ENCODE peak calls at places on chromosomes 3 and 15, in six cellular contexts. One of them, this sample, is unnamed.

GRCh38 chr3:133955892-133956291 is 60.2 kb upstream of the RAB6B start:
- DNase-seq in psoas muscle: no peak
- DNase-seq in ovary: no peak
- DNase-seq in AG09309: no peak
- DNase-seq in astrocyte: no peak
- DNase-seq in A673: peak; percentile 52
- DNase-seq in this sample: no peak

GRCh38 chr15:52050416-52050815 is 31.4 kb downstream of the MAPK6 start:
- DNase-seq in A673: peak; percentile 36
- DNase-seq in AG09309: no peak
- DNase-seq in psoas muscle: no peak
- DNase-seq in astrocyte: peak; percentile 47
- DNase-seq in ovary: no peak
- DNase-seq in this sample: no peak

GRCh38 chr15:55683366-55683765 is 59.6 kb downstream of the PRTG start:
- DNase-seq in AG09309: peak; percentile 14
- DNase-seq in A673: no peak
- DNase-seq in psoas muscle: no peak
- DNase-seq in astrocyte: peak; percentile 57
- DNase-seq in ovary: no peak
- DNase-seq in this sample: no peak

GRCh38 chr3:134885877-134886621 is 91.0 kb downstream of the EPHB1 start:
- DNase-seq in psoas muscle: no peak
- DNase-seq in astrocyte: peak; percentile 9
- DNase-seq in ovary: no peak
- DNase-seq in AG09309: peak; percentile 21
- DNase-seq in A673: no peak
- DNase-seq in this sample: no peak

GRCh38 chr15:61812476-61812875 is 247.8 kb downstream of the VPS13C start:
- DNase-seq in astrocyte: no peak
- DNase-seq in psoas muscle: no peak
- DNase-seq in A673: no peak
- DNase-seq in AG09309: no peak
- DNase-seq in ovary: no peak
- DNase-seq in this sample: no peak

GRCh38 chr15:89442671-89443307 is 53.6 kb downstream of the RHCG start:
- DNase-seq in psoas muscle: peak; percentile 63
- DNase-seq in AG09309: no peak
- DNase-seq in ovary: no peak
- DNase-seq in A673: peak; percentile 80
- DNase-seq in astrocyte: no peak
- DNase-seq in this sample: no peak

GRCh38 chr3:11551019-11551418 is 92.7 kb downstream of the VGLL4 start:
- DNase-seq in AG09309: no peak
- DNase-seq in ovary: no peak
- DNase-seq in A673: no peak
- DNase-seq in psoas muscle: no peak
- DNase-seq in astrocyte: no peak
- DNase-seq in this sample: no peak

GRCh38 chr15:35308802-35309201 is 223.7 kb upstream of the NANOGP8 start:
- DNase-seq in psoas muscle: no peak
- DNase-seq in A673: no peak
- DNase-seq in astrocyte: peak; percentile 94
- DNase-seq in ovary: no peak
- DNase-seq in AG09309: peak; percentile 94
- DNase-seq in this sample: peak; percentile 100

GRCh38 chr3:191237045-191237882 is 38.2 kb downstream of the OSTN start:
- DNase-seq in ovary: no peak
- DNase-seq in psoas muscle: no peak
- DNase-seq in astrocyte: no peak
- DNase-seq in AG09309: no peak
- DNase-seq in A673: no peak
- DNase-seq in this sample: no peak

GRCh38 chr15:41941644-41942415 is 30.5 kb downstream of the EHD4 start:
- DNase-seq in astrocyte: no peak
- DNase-seq in psoas muscle: no peak
- DNase-seq in AG09309: no peak
- DNase-seq in A673: no peak
- DNase-seq in ovary: no peak
- DNase-seq in this sample: no peak

GRCh38 chr15:85692873-85693272 is 101.9 kb downstream of the KLHL25 start:
- DNase-seq in A673: no peak
- DNase-seq in AG09309: no peak
- DNase-seq in ovary: no peak
- DNase-seq in psoas muscle: no peak
- DNase-seq in astrocyte: no peak
- DNase-seq in this sample: no peak

GRCh38 chr15:98651581-98652220 is 3.4 kb downstream of the IGF1R start:
- DNase-seq in astrocyte: peak; percentile 60
- DNase-seq in psoas muscle: no peak
- DNase-seq in AG09309: no peak
- DNase-seq in A673: no peak
- DNase-seq in ovary: no peak
- DNase-seq in this sample: no peak

GRCh38 chr3:173920386-173920785 is 522.8 kb downstream of the NLGN1 start:
- DNase-seq in psoas muscle: no peak
- DNase-seq in A673: no peak
- DNase-seq in ovary: no peak
- DNase-seq in astrocyte: peak; percentile 29
- DNase-seq in AG09309: no peak
- DNase-seq in this sample: no peak

GRCh38 chr3:123834631-123835030 is 49.5 kb downstream of the MYLK start:
- DNase-seq in psoas muscle: no peak
- DNase-seq in ovary: no peak
- DNase-seq in AG09309: peak; percentile 93
- DNase-seq in astrocyte: peak; percentile 98
- DNase-seq in A673: peak; percentile 73
- DNase-seq in this sample: no peak

GRCh38 chr15:87902772-87903388 is 353.7 kb downstream of the NTRK3 start:
- DNase-seq in A673: no peak
- DNase-seq in psoas muscle: no peak
- DNase-seq in AG09309: no peak
- DNase-seq in astrocyte: no peak
- DNase-seq in ovary: no peak
- DNase-seq in this sample: no peak

GRCh38 chr3:139572847-139573672 is 33.5 kb upstream of the RBP1 start:
- DNase-seq in A673: peak; percentile 96
- DNase-seq in AG09309: no peak
- DNase-seq in ovary: no peak
- DNase-seq in psoas muscle: no peak
- DNase-seq in astrocyte: no peak
- DNase-seq in this sample: no peak

GRCh38 chr3:139577899-139578298 is 38.4 kb upstream of the RBP1 start:
- DNase-seq in A673: peak; percentile 70
- DNase-seq in ovary: no peak
- DNase-seq in psoas muscle: no peak
- DNase-seq in astrocyte: no peak
- DNase-seq in AG09309: no peak
- DNase-seq in this sample: no peak

GRCh38 chr3:139571744-139572143 is 32.2 kb upstream of the RBP1 start:
- DNase-seq in ovary: no peak
- DNase-seq in astrocyte: no peak
- DNase-seq in AG09309: no peak
- DNase-seq in A673: no peak
- DNase-seq in psoas muscle: no peak
- DNase-seq in this sample: no peak

GRCh38 chr3:139578783-139579182 is 39.2 kb upstream of the RBP1 start:
- DNase-seq in A673: no peak
- DNase-seq in ovary: no peak
- DNase-seq in psoas muscle: no peak
- DNase-seq in astrocyte: no peak
- DNase-seq in AG09309: no peak
- DNase-seq in this sample: no peak

GRCh38 chr3:139574026-139574947 is 34.7 kb upstream of the RBP1 start:
- DNase-seq in A673: peak; percentile 68
- DNase-seq in AG09309: no peak
- DNase-seq in psoas muscle: peak; percentile 77
- DNase-seq in astrocyte: no peak
- DNase-seq in ovary: peak; percentile 70
- DNase-seq in this sample: no peak
- TF ChIP-seq CTCF in A673: peak; percentile 54
- TF ChIP-seq CTCF in AG09309: no peak
- TF ChIP-seq CTCF in psoas muscle: no peak
- TF ChIP-seq CTCF in astrocyte: no peak
- TF ChIP-seq CTCF in ovary: no peak
- TF ChIP-seq CTCF in this sample: no peak

DNA sequence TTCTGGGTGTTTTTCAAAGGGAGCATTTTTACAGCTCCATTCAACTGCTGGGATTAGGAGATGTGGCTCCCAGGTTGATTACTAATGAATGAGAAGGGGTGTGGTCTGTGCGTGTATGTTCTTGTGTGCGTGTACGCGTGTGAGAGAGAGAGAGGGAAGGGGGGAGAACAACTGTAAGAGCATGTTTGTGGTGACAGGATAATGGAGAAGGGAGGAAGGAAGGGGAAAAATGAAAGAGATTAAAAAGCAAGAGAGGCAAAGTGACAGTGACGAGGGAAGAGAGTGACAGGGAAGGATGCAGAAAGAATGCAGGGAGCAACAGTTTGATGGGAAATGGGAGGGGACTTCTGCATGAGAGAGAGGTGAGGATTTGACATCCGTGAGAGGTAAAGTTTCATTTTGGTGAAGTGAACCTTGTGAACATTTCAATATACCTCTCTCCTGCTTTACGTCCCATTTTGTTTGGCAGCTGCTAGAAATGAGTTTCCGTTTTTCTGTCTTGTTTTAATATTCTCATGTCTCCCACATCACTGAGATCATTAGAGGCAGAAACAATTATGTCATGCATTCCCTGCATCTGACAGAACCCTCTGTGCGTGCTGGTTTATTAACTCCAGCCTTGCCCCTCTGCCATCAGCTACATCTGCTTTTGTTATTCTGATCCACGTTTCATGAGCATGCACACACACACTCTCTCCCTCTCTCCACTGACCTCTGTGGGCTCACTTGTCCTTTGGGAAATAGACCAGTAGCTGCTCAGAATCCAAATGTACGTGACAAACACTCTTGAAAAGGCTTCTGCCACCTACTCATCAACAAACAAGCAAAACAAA is 161.6 kb downstream of the GAP43 start:
- DNase-seq in psoas muscle: no peak
- DNase-seq in A673: no peak
- DNase-seq in ovary: no peak
- DNase-seq in astrocyte: peak; percentile 92
- DNase-seq in AG09309: peak; percentile 93
- DNase-seq in this sample: no peak
- H3K4me3 ChIP-seq in psoas muscle: peak overlapping the region; percentile 94
- H3K4me3 ChIP-seq in A673: peak overlapping the region; percentile 74
- H3K4me3 ChIP-seq in ovary: peak overlapping the region; percentile 84
- H3K4me3 ChIP-seq in astrocyte: peak overlapping the region; percentile 70
- H3K4me3 ChIP-seq in AG09309: peak overlapping the region; percentile 56
- H3K4me3 ChIP-seq in this sample: peak overlapping the region; percentile 53

GRCh38 chr3:129316121-129317013 is 37.7 kb downstream of the HMCES start:
- DNase-seq in ovary: peak; percentile 92
- DNase-seq in AG09309: peak; percentile 32
- DNase-seq in astrocyte: peak; percentile 55
- DNase-seq in A673: peak; percentile 88
- DNase-seq in psoas muscle: peak; percentile 93
- DNase-seq in this sample: peak; percentile 32
- TF ChIP-seq CTCF in ovary: peak; percentile 52
- TF ChIP-seq CTCF in AG09309: peak; percentile 49
- TF ChIP-seq CTCF in astrocyte: peak; percentile 34
- TF ChIP-seq CTCF in A673: peak; percentile 84
- TF ChIP-seq CTCF in psoas muscle: peak; percentile 44
- TF ChIP-seq CTCF in this sample: peak; percentile 70

GRCh38 chr3:5198313-5198677 is 10.8 kb downstream of the EDEM1 start:
- DNase-seq in A673: no peak
- DNase-seq in AG09309: no peak
- DNase-seq in psoas muscle: no peak
- DNase-seq in ovary: no peak
- DNase-seq in astrocyte: no peak
- DNase-seq in this sample: no peak
- H3K4me3 ChIP-seq in A673: no peak overlapping the region
- H3K4me3 ChIP-seq in AG09309: no peak overlapping the region
- H3K4me3 ChIP-seq in psoas muscle: no peak overlapping the region
- H3K4me3 ChIP-seq in ovary: no peak overlapping the region
- H3K4me3 ChIP-seq in astrocyte: no peak overlapping the region
- H3K4me3 ChIP-seq in this sample: no peak overlapping the region

GRCh38 chr3:14392231-14392630 is 10.2 kb upstream of the SLC6A6 start:
- DNase-seq in AG09309: no peak
- DNase-seq in psoas muscle: no peak
- DNase-seq in astrocyte: no peak
- DNase-seq in ovary: no peak
- DNase-seq in A673: no peak
- DNase-seq in this sample: no peak
- TF ChIP-seq CTCF in AG09309: no peak
- TF ChIP-seq CTCF in psoas muscle: no peak
- TF ChIP-seq CTCF in astrocyte: no peak
- TF ChIP-seq CTCF in ovary: no peak
- TF ChIP-seq CTCF in A673: no peak
- TF ChIP-seq CTCF in this sample: no peak

DNA sequence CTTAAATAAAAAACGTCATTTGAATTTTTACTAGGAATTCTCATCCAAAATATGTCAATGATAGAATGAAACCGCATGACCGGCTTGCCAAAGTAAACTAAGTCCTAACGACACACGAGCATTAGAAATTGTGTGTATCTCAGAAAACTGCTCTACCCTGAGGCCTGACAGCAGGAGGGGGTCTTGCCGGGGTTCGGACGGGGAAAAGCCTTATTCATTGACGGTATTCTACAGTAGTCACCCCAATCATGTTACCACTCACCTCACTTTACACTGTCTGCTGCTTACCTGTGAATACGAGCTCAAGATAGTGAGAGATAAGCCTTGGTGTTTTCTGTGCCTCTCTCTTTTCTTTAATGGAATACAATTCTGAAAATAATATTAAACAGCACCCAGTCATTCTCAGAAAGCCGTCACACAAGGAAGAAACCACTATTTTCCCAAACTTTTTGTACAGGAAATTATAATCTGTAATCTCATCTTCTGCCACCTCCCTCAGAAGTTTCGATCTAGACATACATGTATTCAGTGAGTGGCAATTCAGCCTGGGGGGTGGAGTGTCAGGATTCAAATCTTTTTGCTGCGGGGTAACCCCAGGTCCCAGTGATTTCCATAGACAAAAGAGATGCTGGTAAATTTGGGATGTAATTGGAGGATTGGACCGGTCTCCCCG is 497 bp upstream of the FAM43A start:
- DNase-seq in psoas muscle: no peak
- DNase-seq in astrocyte: no peak
- DNase-seq in AG09309: no peak
- DNase-seq in A673: no peak
- DNase-seq in ovary: no peak
- DNase-seq in this sample: no peak
- H3K4me3 ChIP-seq in psoas muscle: peak overlapping the region; percentile 79
- H3K4me3 ChIP-seq in astrocyte: peak overlapping the region; percentile 82
- H3K4me3 ChIP-seq in AG09309: peak overlapping the region; percentile 85
- H3K4me3 ChIP-seq in A673: peak overlapping the region; percentile 76
- H3K4me3 ChIP-seq in ovary: peak overlapping the region; percentile 55
- H3K4me3 ChIP-seq in this sample: peak overlapping the region; percentile 77